ENCODE peak calls at places on chromosomes 16 and 17, in six cellular contexts. S, Z, Q, M, P and U are unnamed samples.

GRCh38 chr16:22189473-22190168 is 16.5 kb upstream of the EEF2K start:
- DNase-seq in S (peak), Z (no peak), Q (no peak), M (no peak), P (no peak), U (no peak)

GRCh38 chr16:49720225-49720624 is 135.7 kb downstream of the ZNF423 start:
- DNase-seq in S (no peak), Z (no peak), Q (no peak), M (no peak), P (no peak), U (no peak)

GRCh38 chr16:82514262-82514661 is 112.5 kb upstream of the CDH13 start:
- DNase-seq in S (no peak), Z (no peak), Q (no peak), M (no peak), P (no peak), U (no peak)

GRCh38 chr17:40307691-40308289 is 1.2 kb upstream of the RARA start:
- DNase-seq in S (no peak), Z (no peak), Q (no peak), M (no peak), P (no peak), U (no peak)

GRCh38 chr16:71426069-71426879 is 15.6 kb downstream of the TLE7 start:
- DNase-seq in S (no peak), Z (no peak), Q (no peak), M (peak), P (peak), U (peak)

GRCh38 chr16:72241930-72242329 is 70.0 kb upstream of the PMFBP1 start:
- DNase-seq in S (no peak), Z (peak), Q (no peak), M (peak), P (peak), U (no peak)

GRCh38 chr17:68993112-68993511 is 37.9 kb upstream of the ABCA8 start:
- DNase-seq in S (no peak), Z (no peak), Q (no peak), M (no peak), P (no peak), U (no peak)

GRCh38 chr17:39167492-39167891 is 1.5 kb upstream of the ARL5C start:
- DNase-seq in S (no peak), Z (no peak), Q (no peak), M (no peak), P (no peak), U (no peak)

GRCh38 chr16:1466968-1467521 is 7.8 kb downstream of the CLCN7 start:
- DNase-seq in S (no peak), Z (no peak), Q (no peak), M (no peak), P (no peak), U (no peak)

GRCh38 chr17:74096456-74096855 is 107.0 kb upstream of the RPL38 start:
- DNase-seq in S (no peak), Z (no peak), Q (no peak), M (no peak), P (no peak), U (no peak)

GRCh38 chr17:79045830-79046500 is 22.0 kb downstream of the C1QTNF1 start:
- DNase-seq in S (peak), Z (peak), Q (no peak), M (peak), P (peak), U (no peak)

GRCh38 chr17:4715071-4715749 is 4.8 kb downstream of the ARRB2 start:
- DNase-seq in S (peak), Z (no peak), Q (no peak), M (no peak), P (no peak), U (no peak)

GRCh38 chr17:50632637-50633036 is 2.0 kb upstream of the ABCC3 start:
- DNase-seq in S (no peak), Z (no peak), Q (no peak), M (no peak), P (no peak), U (no peak)

GRCh38 chr17:63989622-63990345 is 8.4 kb upstream of the PRR29 start:
- DNase-seq in S (no peak), Z (no peak), Q (no peak), M (no peak), P (no peak), U (no peak)